ENCODE peak calls at places on chromosome 11, in four cellular contexts. B is RKO; N is MM.1S; L is activated CD4-positive, alpha-beta T cell treated with anti-CD3 and anti-CD28 coated beads for 36 hours. Q is an unnamed sample.
A peak's percentile ranks its signal among the peaks of the same experiment; 100 is the strongest.

GRCh38 chr11:93221539-93221938 is 23.7 kb upstream of the SLC36A4 start:
- DNase-seq in L (no peak), N (no peak), B (no peak), Q (no peak)

GRCh38 chr11:122817121-122817520 is 21.2 kb upstream of the CRTAM start:
- DNase-seq in B (no peak), N (no peak), L (no peak), Q (no peak)

GRCh38 chr11:119472186-119472855 is 49.3 kb upstream of the THY1 start:
- DNase-seq in N (no peak), B (no peak), L (no peak), Q (no peak)

GRCh38 chr11:9516113-9516512 is 55.3 kb downstream of the ZNF143 start:
- DNase-seq in B (no peak), N (no peak), L (peak; percentile 22), Q (no peak)

GRCh38 chr11:119742263-119742861 is 13.4 kb upstream of the NECTIN1 start:
- DNase-seq in B (no peak), N (no peak), L (peak; percentile 45), Q (no peak)

GRCh38 chr11:57315491-57315890 is 9.3 kb downstream of the TNKS1BP1 start:
- DNase-seq in N (no peak), B (no peak), L (no peak), Q (no peak)

GRCh38 chr11:125465254-125465653 is 30.8 kb downstream of the FEZ1 start:
- DNase-seq in B (no peak), N (no peak), L (no peak), Q (no peak)

GRCh38 chr11:75475767-75476650 is 43.0 kb upstream of the KLHL35 start:
- DNase-seq in L (peak; percentile 58), N (no peak), B (peak; percentile 43), Q (peak; percentile 8)

GRCh38 chr11:86888978-86889341 is 66.2 kb downstream of the FZD4 start:
- DNase-seq in N (no peak), L (no peak), B (no peak), Q (no peak)

GRCh38 chr11:3146612-3147256 is 18.4 kb downstream of the OSBPL5 start:
- DNase-seq in B (no peak), L (no peak), N (no peak), Q (no peak)

GRCh38 chr11:95119361-95120060 is 29.9 kb downstream of the ENDOD1 start:
- DNase-seq in N (no peak), B (no peak), L (no peak), Q (no peak)

GRCh38 chr11:17845431-17845881 is 110.9 kb downstream of the KCNC1 start:
- DNase-seq in N (no peak), L (no peak), B (no peak), Q (no peak)

GRCh38 chr11:61295596-61295926 is 445 bp upstream of the VWCE start:
- DNase-seq in N (no peak), B (no peak), L (no peak), Q (no peak)

GRCh38 chr11:101863361-101863760 is 51.4 kb upstream of the CEP126 start:
- DNase-seq in B (peak; percentile 9), N (no peak), L (no peak), Q (no peak)

GRCh38 chr11:62352355-62353336 is 15.4 kb downstream of the ASRGL1 start:
- DNase-seq in B (no peak), L (no peak), N (peak; percentile 58), Q (no peak)

GRCh38 chr11:76588455-76589325 is 81.9 kb downstream of the LRRC32 start:
- DNase-seq in L (peak; percentile 78), B (no peak), N (peak; percentile 47), Q (peak; percentile 71)

GRCh38 chr11:18706330-18707243 is 8.0 kb downstream of the TMEM86A start:
- DNase-seq in B (no peak), L (peak; percentile 63), N (no peak), Q (peak; percentile 51)

GRCh38 chr11:34996958-34997357 is 80.5 kb downstream of the PDHX start:
- DNase-seq in L (no peak), N (no peak), B (no peak), Q (no peak)

GRCh38 chr11:112770487-112770886 is 190.7 kb upstream of the NCAM1 start:
- DNase-seq in L (no peak), B (no peak), N (no peak), Q (no peak)

GRCh38 chr11:9462806-9463537 is 2.2 kb downstream of the ZNF143 start:
- DNase-seq in B (no peak), L (no peak), N (no peak), Q (no peak)

GRCh38 chr11:134398644-134399292 is 13.3 kb downstream of the B3GAT1 start:
- DNase-seq in L (no peak), N (no peak), B (no peak), Q (no peak)